ENCODE peak calls at places on chromosomes 7 and 10, in ten cellular contexts. One of them, this sample, is unnamed.
A peak's percentile ranks its signal among the peaks of the same experiment; 100 is the strongest.

GRCh38 chr10:47253651-47254375 is 46.2 kb upstream of the GDF10 start:
- DNase-seq in AG10803: no peak
- DNase-seq in K562: no peak
- DNase-seq in GM10248: no peak
- DNase-seq in heart left ventricle: peak; percentile 82
- DNase-seq in prostate gland: no peak
- DNase-seq in hepatocyte: no peak
- DNase-seq in WTC11: no peak
- DNase-seq in H1: no peak
- DNase-seq in HFFc6: no peak
- DNase-seq in this sample: no peak

GRCh38 chr10:89684604-89685003 is 16.8 kb upstream of the KIF20B start:
- DNase-seq in H1: no peak
- DNase-seq in K562: no peak
- DNase-seq in hepatocyte: no peak
- DNase-seq in heart left ventricle: no peak
- DNase-seq in AG10803: peak; percentile 49
- DNase-seq in HFFc6: peak; percentile 5
- DNase-seq in prostate gland: no peak
- DNase-seq in GM10248: no peak
- DNase-seq in WTC11: no peak
- DNase-seq in this sample: no peak

GRCh38 chr10:1413256-1413655 is 324.1 kb downstream of the ADARB2 start:
- DNase-seq in K562: no peak
- DNase-seq in hepatocyte: no peak
- DNase-seq in prostate gland: no peak
- DNase-seq in GM10248: no peak
- DNase-seq in HFFc6: no peak
- DNase-seq in AG10803: no peak
- DNase-seq in WTC11: no peak
- DNase-seq in H1: no peak
- DNase-seq in heart left ventricle: no peak
- DNase-seq in this sample: no peak

GRCh38 chr7:50261593-50261992 is 42.9 kb upstream of the IKZF1 start:
- DNase-seq in H1: no peak
- DNase-seq in GM10248: no peak
- DNase-seq in prostate gland: no peak
- DNase-seq in hepatocyte: no peak
- DNase-seq in K562: no peak
- DNase-seq in HFFc6: no peak
- DNase-seq in WTC11: no peak
- DNase-seq in heart left ventricle: no peak
- DNase-seq in AG10803: no peak
- DNase-seq in this sample: no peak

GRCh38 chr10:11687779-11688447 is 54.3 kb upstream of the ECHDC3 start:
- DNase-seq in prostate gland: peak; percentile 69
- DNase-seq in GM10248: no peak
- DNase-seq in H1: no peak
- DNase-seq in AG10803: no peak
- DNase-seq in heart left ventricle: no peak
- DNase-seq in K562: no peak
- DNase-seq in HFFc6: no peak
- DNase-seq in hepatocyte: no peak
- DNase-seq in WTC11: no peak
- DNase-seq in this sample: no peak

GRCh38 chr7:27025270-27025669 is 70.5 kb downstream of the HOXA1 start:
- DNase-seq in prostate gland: no peak
- DNase-seq in heart left ventricle: no peak
- DNase-seq in HFFc6: no peak
- DNase-seq in GM10248: no peak
- DNase-seq in WTC11: no peak
- DNase-seq in AG10803: no peak
- DNase-seq in H1: no peak
- DNase-seq in K562: no peak
- DNase-seq in hepatocyte: no peak
- DNase-seq in this sample: no peak

GRCh38 chr7:106947244-106947728 is 82.2 kb downstream of the PIK3CG start:
- DNase-seq in HFFc6: peak; percentile 69
- DNase-seq in heart left ventricle: peak; percentile 35
- DNase-seq in hepatocyte: peak; percentile 77
- DNase-seq in GM10248: peak; percentile 52
- DNase-seq in prostate gland: peak; percentile 19
- DNase-seq in K562: peak; percentile 90
- DNase-seq in H1: peak; percentile 83
- DNase-seq in WTC11: peak; percentile 65
- DNase-seq in AG10803: peak; percentile 71
- DNase-seq in this sample: peak; percentile 27

GRCh38 chr10:11602919-11603523 is 8.4 kb downstream of the USP6NL start:
- DNase-seq in hepatocyte: peak; percentile 35
- DNase-seq in HFFc6: no peak
- DNase-seq in WTC11: no peak
- DNase-seq in prostate gland: no peak
- DNase-seq in H1: no peak
- DNase-seq in AG10803: no peak
- DNase-seq in K562: no peak
- DNase-seq in heart left ventricle: no peak
- DNase-seq in GM10248: no peak
- DNase-seq in this sample: no peak

GRCh38 chr7:143407296-143408246 is 1.1 kb downstream of the EPHA1 start:
- DNase-seq in heart left ventricle: no peak
- DNase-seq in hepatocyte: no peak
- DNase-seq in K562: peak; percentile 35
- DNase-seq in H1: no peak
- DNase-seq in HFFc6: no peak
- DNase-seq in prostate gland: no peak
- DNase-seq in WTC11: no peak
- DNase-seq in GM10248: no peak
- DNase-seq in AG10803: no peak
- DNase-seq in this sample: no peak

GRCh38 chr7:46707973-46708372 is 786.9 kb upstream of the IGFBP3 start:
- DNase-seq in prostate gland: no peak
- DNase-seq in AG10803: peak; percentile 26
- DNase-seq in hepatocyte: no peak
- DNase-seq in WTC11: no peak
- DNase-seq in K562: no peak
- DNase-seq in GM10248: no peak
- DNase-seq in H1: no peak
- DNase-seq in HFFc6: no peak
- DNase-seq in heart left ventricle: no peak
- DNase-seq in this sample: no peak

GRCh38 chr7:69837387-69838068 is 239.3 kb downstream of the AUTS2 start:
- DNase-seq in HFFc6: no peak
- DNase-seq in GM10248: no peak
- DNase-seq in hepatocyte: no peak
- DNase-seq in H1: peak; percentile 73
- DNase-seq in K562: no peak
- DNase-seq in AG10803: peak; percentile 44
- DNase-seq in prostate gland: no peak
- DNase-seq in heart left ventricle: no peak
- DNase-seq in WTC11: no peak
- DNase-seq in this sample: no peak

GRCh38 chr10:104300002-104300735 is 31.2 kb downstream of the GSTO2 start:
- DNase-seq in H1: no peak
- DNase-seq in hepatocyte: peak; percentile 44
- DNase-seq in prostate gland: no peak
- DNase-seq in K562: no peak
- DNase-seq in HFFc6: peak; percentile 97
- DNase-seq in AG10803: peak; percentile 95
- DNase-seq in WTC11: no peak
- DNase-seq in GM10248: no peak
- DNase-seq in heart left ventricle: no peak
- DNase-seq in this sample: no peak

GRCh38 chr7:47026733-47027450 is 555.0 kb downstream of the TNS3 start:
- DNase-seq in K562: no peak
- DNase-seq in GM10248: no peak
- DNase-seq in H1: no peak
- DNase-seq in HFFc6: no peak
- DNase-seq in WTC11: no peak
- DNase-seq in AG10803: no peak
- DNase-seq in hepatocyte: no peak
- DNase-seq in prostate gland: no peak
- DNase-seq in heart left ventricle: peak; percentile 65
- DNase-seq in this sample: no peak

GRCh38 chr10:73166972-73167371 is 836 bp downstream of the ECD start:
- DNase-seq in H1: no peak
- DNase-seq in K562: no peak
- DNase-seq in prostate gland: no peak
- DNase-seq in AG10803: no peak
- DNase-seq in GM10248: no peak
- DNase-seq in HFFc6: no peak
- DNase-seq in heart left ventricle: no peak
- DNase-seq in hepatocyte: no peak
- DNase-seq in WTC11: no peak
- DNase-seq in this sample: no peak

GRCh38 chr10:73168486-73168844 is 546 bp downstream of the FAM149B1 start:
- DNase-seq in WTC11: no peak
- DNase-seq in hepatocyte: no peak
- DNase-seq in prostate gland: no peak
- DNase-seq in HFFc6: no peak
- DNase-seq in K562: no peak
- DNase-seq in GM10248: no peak
- DNase-seq in AG10803: no peak
- DNase-seq in H1: peak; percentile 1
- DNase-seq in heart left ventricle: no peak
- DNase-seq in this sample: no peak

GRCh38 chr10:73163096-73163495 is 4.7 kb downstream of the ECD start:
- DNase-seq in heart left ventricle: no peak
- DNase-seq in prostate gland: no peak
- DNase-seq in K562: no peak
- DNase-seq in AG10803: peak; percentile 24
- DNase-seq in hepatocyte: no peak
- DNase-seq in GM10248: no peak
- DNase-seq in HFFc6: peak; percentile 23
- DNase-seq in WTC11: no peak
- DNase-seq in H1: no peak
- DNase-seq in this sample: no peak

GRCh38 chr10:73169320-73169719 is 1.4 kb downstream of the FAM149B1 start:
- DNase-seq in K562: no peak
- DNase-seq in hepatocyte: no peak
- DNase-seq in heart left ventricle: no peak
- DNase-seq in WTC11: no peak
- DNase-seq in AG10803: no peak
- DNase-seq in HFFc6: no peak
- DNase-seq in H1: no peak
- DNase-seq in prostate gland: no peak
- DNase-seq in GM10248: no peak
- DNase-seq in this sample: no peak

GRCh38 chr10:73167557-73168485 is at the start of the genes ECD and FAM149B1:
- DNase-seq in hepatocyte: peak; percentile 96
- DNase-seq in GM10248: peak; percentile 93
- DNase-seq in AG10803: peak; percentile 89
- DNase-seq in H1: peak; percentile 79
- DNase-seq in HFFc6: peak; percentile 91
- DNase-seq in WTC11: peak; percentile 91
- DNase-seq in prostate gland: peak; percentile 91
- DNase-seq in K562: peak; percentile 97
- DNase-seq in heart left ventricle: peak; percentile 96
- DNase-seq in this sample: peak; percentile 86
- TF ChIP-seq CTCF in hepatocyte: peak; percentile 16
- TF ChIP-seq CTCF in GM10248: peak; percentile 24
- TF ChIP-seq CTCF in AG10803: no peak
- TF ChIP-seq CTCF in H1: peak; percentile 7
- TF ChIP-seq CTCF in HFFc6: peak; percentile 65
- TF ChIP-seq CTCF in WTC11: no peak
- TF ChIP-seq CTCF in prostate gland: peak; percentile 19
- TF ChIP-seq CTCF in K562: peak; percentile 56
- TF ChIP-seq CTCF in heart left ventricle: no peak
- TF ChIP-seq CTCF in this sample: peak; percentile 37

GRCh38 chr7:45579386-45579785 is 5.2 kb downstream of the ADCY1 start:
- DNase-seq in AG10803: no peak
- DNase-seq in hepatocyte: no peak
- DNase-seq in HFFc6: no peak
- DNase-seq in WTC11: no peak
- DNase-seq in prostate gland: no peak
- DNase-seq in K562: no peak
- DNase-seq in GM10248: no peak
- DNase-seq in heart left ventricle: no peak
- DNase-seq in H1: no peak
- DNase-seq in this sample: no peak
- TF ChIP-seq CTCF in AG10803: no peak
- TF ChIP-seq CTCF in hepatocyte: no peak
- TF ChIP-seq CTCF in HFFc6: no peak
- TF ChIP-seq CTCF in WTC11: no peak
- TF ChIP-seq CTCF in prostate gland: no peak
- TF ChIP-seq CTCF in K562: no peak
- TF ChIP-seq CTCF in GM10248: no peak
- TF ChIP-seq CTCF in heart left ventricle: no peak
- TF ChIP-seq CTCF in H1: no peak
- TF ChIP-seq CTCF in this sample: no peak

DNA sequence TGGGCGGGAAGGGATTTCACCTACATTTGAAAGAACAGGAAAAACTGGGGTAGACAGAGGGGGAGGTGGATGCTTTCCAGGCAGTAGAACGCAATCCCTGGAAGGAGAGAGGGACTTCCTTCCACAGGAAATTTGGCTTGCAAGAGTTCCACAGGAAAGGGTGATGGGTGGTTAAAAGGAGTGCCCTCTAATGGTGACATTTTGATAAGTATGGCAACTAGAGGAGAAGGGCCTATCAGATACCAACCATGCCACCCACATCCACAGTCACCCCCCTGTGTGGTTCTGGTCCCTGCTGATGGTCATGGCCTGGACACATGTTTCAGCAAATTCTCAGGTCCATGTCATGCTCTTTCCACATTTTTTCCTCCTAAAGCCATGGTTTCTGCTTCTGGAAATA is 27.1 kb upstream of the COL13A1 start:
- DNase-seq in WTC11: no peak
- DNase-seq in prostate gland: no peak
- DNase-seq in AG10803: no peak
- DNase-seq in H1: no peak
- DNase-seq in hepatocyte: no peak
- DNase-seq in HFFc6: no peak
- DNase-seq in heart left ventricle: no peak
- DNase-seq in K562: no peak
- DNase-seq in GM10248: no peak
- DNase-seq in this sample: no peak
- TF ChIP-seq CTCF in WTC11: no peak
- TF ChIP-seq CTCF in prostate gland: no peak
- TF ChIP-seq CTCF in AG10803: no peak
- TF ChIP-seq CTCF in H1: peak; percentile 19
- TF ChIP-seq CTCF in hepatocyte: no peak
- TF ChIP-seq CTCF in HFFc6: no peak
- TF ChIP-seq CTCF in heart left ventricle: no peak
- TF ChIP-seq CTCF in K562: no peak
- TF ChIP-seq CTCF in GM10248: no peak
- TF ChIP-seq CTCF in this sample: no peak

DNA sequence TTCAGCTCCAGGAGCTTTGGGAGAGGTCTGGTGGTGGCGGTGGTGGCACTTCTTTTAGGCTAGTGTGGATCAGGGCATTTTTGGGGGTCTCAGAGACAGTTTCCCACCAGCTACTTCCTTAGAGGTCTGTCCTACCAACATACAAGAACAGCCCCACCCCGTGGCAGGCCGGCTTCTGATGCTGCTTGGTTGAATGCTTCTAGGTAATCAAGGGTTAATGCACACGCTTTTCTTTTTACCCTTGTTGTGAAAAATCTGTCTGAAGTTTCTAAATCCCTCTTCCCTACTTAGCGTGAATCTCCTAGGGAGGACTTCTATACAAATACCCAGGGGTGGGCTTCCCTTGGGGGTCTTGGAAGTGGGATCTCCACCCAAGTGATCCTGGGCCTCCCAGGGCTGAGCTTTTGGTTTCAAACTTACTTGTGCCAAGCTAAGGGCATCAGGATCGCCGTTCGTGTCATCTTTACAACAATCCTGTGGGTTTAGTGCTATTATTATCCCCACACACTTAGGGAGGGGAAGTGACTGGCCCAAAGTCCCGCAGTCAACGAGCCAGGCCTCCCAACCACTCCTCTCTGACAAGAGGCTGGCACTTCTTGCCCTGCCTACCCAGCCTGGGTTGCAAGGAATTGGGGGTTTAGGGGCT is 1.7 kb downstream of the SH2B2 start:
- DNase-seq in AG10803: no peak
- DNase-seq in HFFc6: no peak
- DNase-seq in GM10248: no peak
- DNase-seq in hepatocyte: no peak
- DNase-seq in K562: no peak
- DNase-seq in WTC11: no peak
- DNase-seq in prostate gland: no peak
- DNase-seq in heart left ventricle: no peak
- DNase-seq in H1: no peak
- DNase-seq in this sample: no peak
- TF ChIP-seq CTCF in AG10803: peak; percentile 18
- TF ChIP-seq CTCF in HFFc6: peak; percentile 27
- TF ChIP-seq CTCF in GM10248: peak; percentile 55
- TF ChIP-seq CTCF in hepatocyte: peak; percentile 18
- TF ChIP-seq CTCF in K562: peak; percentile 35
- TF ChIP-seq CTCF in WTC11: no peak
- TF ChIP-seq CTCF in prostate gland: no peak
- TF ChIP-seq CTCF in heart left ventricle: no peak
- TF ChIP-seq CTCF in H1: no peak
- TF ChIP-seq CTCF in this sample: no peak

This sample was measured in neural crest cell.